ENCODE peak calls at places on chromosomes 5 and 9, in six cellular contexts. C is H1, Z is HepG2, M is HL-60, R is SK-N-SH, V is GM12878. H is an unnamed sample.

GRCh38 chr5:181260720-181261319 is at the start of gene TRIM52:
- DNase-seq in V (peak), Z (peak), R (peak), C (peak), M (peak), H (peak)

GRCh38 chr9:81986051-81986450 is 2.5 kb upstream of the SPATA31D1 start:
- DNase-seq in M (no peak), R (no peak), C (no peak), V (no peak), Z (no peak), H (no peak)

GRCh38 chr9:122912964-122913673 is at the start of gene ZBTB6:
- DNase-seq in M (peak), V (peak), Z (peak), R (peak), C (peak), H (peak)

GRCh38 chr9:76562511-76562911 is 103.5 kb downstream of the GCNT1 start:
- DNase-seq in C (no peak), V (peak), R (no peak), Z (no peak), M (peak), H (no peak)

GRCh38 chr5:119355636-119356383 is at the start of gene TNFAIP8:
- DNase-seq in V (no peak), R (peak), M (peak), C (peak), Z (peak), H (no peak)

GRCh38 chr5:108940500-108940899 is 192.8 kb downstream of the FER start:
- DNase-seq in V (no peak), M (no peak), R (no peak), C (no peak), Z (no peak), H (no peak)

GRCh38 chr9:124500028-124500795 is 7.0 kb downstream of the NR5A1 start:
- DNase-seq in R (peak), Z (no peak), C (no peak), M (no peak), V (no peak), H (no peak)

GRCh38 chr5:157543825-157544622 is 31.6 kb downstream of the ADAM19 start:
- DNase-seq in Z (no peak), R (no peak), C (no peak), M (no peak), V (no peak), H (no peak)

GRCh38 chr5:54443264-54443663 is 12.2 kb upstream of the HSPB3 start:
- DNase-seq in R (peak), M (no peak), C (no peak), V (no peak), Z (peak), H (peak)

GRCh38 chr5:81213070-81213469 is 20.1 kb upstream of the CKMT2 start:
- DNase-seq in M (no peak), C (no peak), Z (no peak), V (no peak), R (no peak), H (no peak)

DNA sequence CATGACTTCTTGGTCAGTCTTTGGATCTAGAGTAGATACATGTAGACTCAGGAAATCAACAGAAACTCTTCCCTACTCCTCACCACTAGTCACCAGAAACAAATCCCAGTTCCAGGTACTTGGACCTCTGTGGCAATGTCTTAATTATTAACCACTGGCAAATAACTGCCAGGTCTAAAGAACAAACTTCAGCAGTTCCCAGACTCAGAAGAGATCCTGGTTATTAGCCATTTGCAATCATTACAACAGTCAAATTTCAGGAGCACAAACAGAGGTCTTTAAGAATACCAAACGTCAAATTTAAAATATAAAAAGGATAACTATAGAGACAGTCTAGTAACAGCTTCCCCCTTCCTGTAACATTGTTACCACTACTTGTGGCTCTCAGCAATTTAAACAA is 10.2 kb downstream of the DIAPH1 start:
- DNase-seq in Z (peak), V (no peak), R (no peak), C (no peak), M (no peak), H (no peak)
- H3K27ac ChIP-seq in Z (peak), V (peak), R (no peak), C (no peak), M (peak), H (peak)

GRCh38 chr5:180136661-180137381 is 65.3 kb upstream of the RNF130 start:
- DNase-seq in M (no peak), V (no peak), Z (no peak), R (no peak), C (peak), H (peak)

GRCh38 chr5:180138976-180139730 is 67.6 kb upstream of the RNF130 start:
- DNase-seq in Z (no peak), M (no peak), V (no peak), R (no peak), C (peak), H (no peak)

GRCh38 chr5:180137401-180138213 is 66.0 kb upstream of the RNF130 start:
- DNase-seq in C (peak), M (no peak), R (no peak), V (no peak), Z (no peak), H (no peak)

GRCh38 chr5:180139731-180140626 is 68.4 kb upstream of the RNF130 start:
- DNase-seq in R (peak), M (no peak), Z (no peak), C (peak), V (no peak), H (no peak)

GRCh38 chr5:180138214-180138975 is 66.8 kb upstream of the RNF130 start:
- DNase-seq in C (no peak), R (no peak), V (no peak), Z (no peak), M (no peak), H (no peak)
- TF ChIP-seq GABPA in C (no peak), R (no peak), V (no peak), Z (no peak), M (no peak), H (no peak)

DNA sequence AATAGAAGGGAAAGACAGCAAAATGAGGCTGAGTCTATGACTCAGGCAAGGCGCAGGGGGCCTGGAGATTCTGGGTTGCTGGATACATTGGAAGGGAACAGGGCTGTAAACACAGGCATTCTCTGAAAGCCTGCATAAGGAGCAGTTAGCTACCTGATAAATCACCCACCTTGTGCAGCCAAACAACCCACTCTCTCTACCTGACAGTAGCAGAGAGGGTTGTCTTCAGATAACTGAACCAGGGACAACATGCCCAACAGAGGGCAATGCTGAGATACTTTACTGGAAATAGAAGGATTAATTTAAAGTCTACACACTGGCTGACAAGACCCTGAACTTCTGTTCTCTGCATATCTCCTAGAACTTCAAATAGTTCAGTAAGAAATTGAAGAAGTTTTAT is 161.6 kb downstream of the KCTD16 start:
- DNase-seq in Z (no peak), C (no peak), M (no peak), R (no peak), V (no peak), H (no peak)
- H3K27ac ChIP-seq in Z (no peak), C (no peak), M (no peak), R (no peak), V (no peak), H (no peak)

GRCh38 chr9:2874001-2874750 is 30.3 kb upstream of the PUM3 start:
- DNase-seq in V (no peak), C (no peak), M (no peak), Z (no peak), R (no peak), H (no peak)
- TF ChIP-seq GABPA in V (no peak), C (no peak), M (no peak), Z (no peak), R (no peak), H (no peak)

H was measured in K562.